ENCODE peak calls at places on chromosomes 7 and 10, in four cellular contexts. E, Y, N and H are unnamed samples.

GRCh38 chr7:75971961-75972763 is 22.2 kb downstream of the TMEM120A start:
- DNase-seq in N (peak), Y (peak), E (no peak), H (no peak)

GRCh38 chr7:16914771-16915170 is 33.0 kb upstream of the AGR3 start:
- DNase-seq in E (no peak), N (no peak), Y (no peak), H (no peak)

GRCh38 chr10:128070721-128071416 is 55.4 kb downstream of the MKI67 start:
- DNase-seq in E (no peak), N (peak), Y (peak), H (peak)

GRCh38 chr10:20466731-20467130 is 430.4 kb downstream of the NEBL start:
- DNase-seq in Y (no peak), N (no peak), E (peak), H (no peak)

GRCh38 chr10:110671788-110672579 is 27.8 kb downstream of the RBM20 start:
- DNase-seq in N (peak), Y (peak), E (peak), H (peak)

GRCh38 chr7:128937647-128938523 is at the start of gene IRF5:
- DNase-seq in N (peak), E (no peak), Y (no peak), H (peak)

GRCh38 chr10:80149123-80149522 is 16.6 kb downstream of the PLAC9 start:
- DNase-seq in N (no peak), E (no peak), Y (no peak), H (no peak)

GRCh38 chr10:50386992-50387735 is 135.8 kb upstream of the ASAH2 start:
- DNase-seq in E (no peak), Y (no peak), N (no peak), H (no peak)

GRCh38 chr10:44822349-44822748 is 88.8 kb upstream of the TMEM72 start:
- DNase-seq in Y (no peak), N (no peak), E (no peak), H (no peak)

GRCh38 chr10:87675396-87676376 is 16.0 kb downstream of the PAPSS2 start:
- DNase-seq in N (no peak), Y (no peak), E (peak), H (no peak)

GRCh38 chr10:86963341-86963919 is 4.9 kb upstream of the ADIRF start:
- DNase-seq in Y (peak), N (no peak), E (no peak), H (no peak)

GRCh38 chr7:13874783-13875182 is 114.7 kb downstream of the ETV1 start:
- DNase-seq in N (no peak), E (peak), Y (no peak), H (no peak)

GRCh38 chr10:86261933-86262665 is 104.5 kb downstream of the GRID1 start:
- DNase-seq in N (peak), Y (peak), E (no peak), H (peak)

GRCh38 chr10:99855479-99856071 is 73.1 kb downstream of the ABCC2 start:
- DNase-seq in Y (no peak), N (no peak), E (no peak), H (no peak)

GRCh38 chr10:91742189-91742588 is 56.0 kb upstream of the TNKS2 start:
- DNase-seq in Y (no peak), N (no peak), E (no peak), H (no peak)

GRCh38 chr10:119461380-119461779 is 81.1 kb downstream of the RGS10 start:
- DNase-seq in N (no peak), Y (no peak), E (no peak), H (no peak)
- H3K4me3 ChIP-seq in N (no peak), Y (no peak), E (no peak), H (no peak)

GRCh38 chr7:27662490-27663205 is at the start of gene HIBADH:
- DNase-seq in N (peak), E (peak), Y (peak), H (peak)
- TF ChIP-seq CTCF in N (no peak), E (no peak), Y (peak), H (no peak)

DNA sequence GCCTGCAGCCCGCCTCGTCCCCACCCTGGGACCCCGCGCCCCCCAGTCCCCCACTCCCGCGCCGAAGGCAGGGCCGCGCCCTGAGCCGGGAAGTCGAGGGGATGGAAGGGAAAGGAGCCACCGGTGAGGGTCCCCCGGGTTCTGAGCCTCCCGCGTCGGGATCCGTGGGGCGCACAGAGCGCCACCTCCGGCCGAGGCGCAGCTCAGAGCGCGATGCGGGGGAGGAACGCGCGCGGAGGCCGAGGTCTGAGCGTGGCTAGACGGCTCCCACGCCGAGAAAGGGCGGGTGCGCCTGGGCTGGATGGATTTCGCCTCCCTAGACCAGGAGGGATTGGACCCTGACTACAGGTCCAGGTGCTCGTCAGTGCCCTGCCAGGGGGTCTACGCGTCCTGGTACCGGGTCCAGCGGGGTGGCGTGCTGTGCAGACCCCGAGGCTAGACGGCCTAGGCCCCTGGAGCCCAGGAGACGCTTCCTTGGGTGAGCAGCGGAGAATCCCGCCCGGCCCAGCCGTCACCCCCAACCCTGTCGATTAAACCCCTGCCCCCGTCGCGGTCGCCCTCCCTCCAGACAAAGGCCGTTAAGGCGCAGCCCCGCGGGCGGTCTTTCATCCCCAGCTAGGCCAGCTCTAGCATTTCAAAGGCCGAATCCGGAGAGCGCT is 986 bp upstream of the PDGFA start:
- DNase-seq in N (no peak), Y (no peak), E (no peak), H (no peak)
- H3K4me3 ChIP-seq in N (peak), Y (peak), E (peak), H (no peak)

DNA sequence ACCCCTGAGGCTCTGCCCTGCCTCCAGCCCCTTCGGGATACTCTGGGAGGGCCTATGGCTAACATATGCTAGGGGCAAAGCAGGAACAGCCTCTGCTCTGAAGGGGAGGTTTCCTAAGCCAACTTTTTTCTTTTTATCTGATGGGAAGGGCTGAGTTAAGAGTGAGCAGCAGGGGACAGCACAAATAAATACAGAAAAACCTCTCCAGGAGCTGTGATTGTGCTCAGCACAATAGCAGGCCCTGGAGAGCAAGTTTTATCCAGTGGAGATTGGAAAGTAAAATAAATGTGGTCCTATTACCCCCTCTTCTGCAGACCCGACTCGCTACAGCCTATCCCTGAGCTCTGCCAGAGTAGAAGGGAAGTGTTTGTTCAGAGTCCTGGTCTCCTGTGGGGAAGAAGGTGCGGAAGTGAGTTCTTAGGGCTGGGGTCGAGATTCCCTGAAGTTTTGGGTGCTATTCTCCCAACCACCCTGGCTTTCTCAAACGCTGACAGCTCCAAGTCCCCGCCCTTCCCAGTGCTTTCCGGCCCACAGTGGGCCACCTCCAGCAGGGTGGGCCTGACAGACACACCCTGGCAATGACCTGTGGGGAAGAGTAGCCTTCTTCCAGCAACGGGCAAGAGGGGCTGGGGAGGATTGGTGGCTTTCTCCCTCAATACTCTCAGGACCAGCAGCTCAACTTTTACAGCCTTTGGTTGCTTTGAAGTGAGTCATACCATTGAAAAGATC is 23.0 kb upstream of the AFAP1L2 start:
- DNase-seq in N (no peak), Y (no peak), E (peak), H (no peak)
- TF ChIP-seq CTCF in N (no peak), Y (no peak), E (peak), H (no peak)

GRCh38 chr7:130486114-130486962 is 5.5 kb upstream of the MEST start:
- DNase-seq in N (peak), E (no peak), Y (no peak), H (no peak)
- H3K4me3 ChIP-seq in N (peak), E (peak), Y (peak), H (peak)

DNA sequence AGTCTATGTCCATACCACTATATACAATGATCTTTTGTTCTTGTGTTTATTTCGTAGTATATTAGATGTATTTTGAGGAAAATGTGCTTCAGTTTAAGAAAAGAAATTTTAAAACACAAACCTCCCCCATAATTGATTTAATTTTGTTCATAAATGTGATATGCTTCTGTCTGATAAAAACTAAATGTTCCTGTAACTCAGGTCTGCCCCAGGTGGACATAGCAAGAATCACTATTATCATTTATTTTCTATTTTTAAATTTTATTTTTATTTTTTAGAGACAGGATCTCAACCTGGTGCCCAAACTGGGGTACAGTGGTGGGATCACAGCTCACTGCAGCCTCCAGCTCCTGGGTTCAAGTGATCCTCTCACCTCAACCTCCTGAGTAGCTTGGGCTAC is 43.2 kb downstream of the BEND7 start:
- DNase-seq in Y (no peak), E (peak), N (no peak), H (no peak)
- TF ChIP-seq CTCF in Y (no peak), E (peak), N (no peak), H (no peak)

GRCh38 chr10:132664883-132665282 is 121.1 kb downstream of the NKX6-2 start:
- DNase-seq in N (no peak), E (no peak), Y (no peak), H (no peak)

GRCh38 chr10:132665946-132666732 is 119.8 kb downstream of the NKX6-2 start:
- DNase-seq in E (peak), Y (no peak), N (no peak), H (no peak)

GRCh38 chr10:132667613-132668394 is 118.1 kb downstream of the NKX6-2 start:
- DNase-seq in Y (no peak), N (no peak), E (peak), H (no peak)

GRCh38 chr10:132669208-132669861 is 116.6 kb downstream of the NKX6-2 start:
- DNase-seq in E (no peak), N (peak), Y (peak), H (peak)

DNA sequence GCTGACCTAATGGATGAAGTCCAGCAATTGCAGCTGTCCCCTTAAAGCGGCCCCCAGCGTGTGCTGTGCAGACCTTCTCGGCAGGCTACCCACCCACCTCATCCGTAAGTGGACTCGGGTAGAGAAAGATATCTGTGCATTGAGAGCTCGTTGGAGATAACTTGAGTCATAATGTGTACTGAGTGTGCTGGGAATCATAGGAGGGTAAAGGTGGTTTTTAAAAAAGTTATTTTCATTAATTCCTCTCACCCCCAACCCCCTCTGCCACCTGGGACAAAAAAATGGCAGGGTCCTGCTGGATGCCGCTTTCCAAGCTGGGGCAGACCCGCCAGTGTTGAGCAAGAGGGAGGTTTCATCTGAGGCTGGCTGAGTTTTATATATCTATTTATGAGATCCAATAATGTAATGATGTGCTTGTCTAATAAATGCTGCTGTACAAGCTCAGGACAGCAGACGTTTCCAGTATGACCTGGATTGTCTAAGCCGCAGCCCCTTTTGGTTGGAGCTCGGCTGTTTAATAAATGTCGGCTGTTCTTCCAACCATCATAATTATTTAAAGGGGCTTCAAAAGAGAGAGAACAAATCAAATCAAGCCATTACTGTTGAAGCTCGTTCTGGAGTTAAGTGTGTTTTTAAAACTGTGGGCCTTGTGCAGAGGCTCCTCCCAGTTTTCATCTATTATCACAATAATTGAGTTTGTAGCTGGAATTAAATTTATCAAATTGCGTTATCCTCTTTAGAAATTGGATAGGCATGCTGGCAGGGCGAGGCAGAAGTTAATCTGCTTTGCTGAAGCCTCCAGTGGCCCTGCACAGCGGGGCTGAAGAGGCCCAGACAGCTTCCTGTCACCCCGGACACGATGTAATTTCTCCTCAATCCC is 119.0 kb downstream of the NKX6-2 start:
- DNase-seq in N (no peak), Y (no peak), E (peak), H (no peak)
- H3K4me3 ChIP-seq in N (no peak), Y (no peak), E (peak), H (no peak)

GRCh38 chr10:61609609-61610166 is 53.0 kb upstream of the CABCOCO1 start:
- DNase-seq in N (no peak), Y (no peak), E (no peak), H (no peak)

GRCh38 chr10:61605221-61605620 is 57.5 kb upstream of the CABCOCO1 start:
- DNase-seq in Y (no peak), N (no peak), E (no peak), H (no peak)

GRCh38 chr10:61608255-61609040 is 54.3 kb upstream of the CABCOCO1 start:
- DNase-seq in E (peak), Y (no peak), N (no peak), H (no peak)

GRCh38 chr10:61612009-61612408 is 50.7 kb upstream of the CABCOCO1 start:
- DNase-seq in N (no peak), E (no peak), Y (peak), H (peak)

GRCh38 chr10:61606971-61607907 is 55.5 kb upstream of the CABCOCO1 start:
- DNase-seq in N (no peak), Y (no peak), E (no peak), H (no peak)
- TF ChIP-seq CTCF in N (peak), Y (peak), E (peak), H (no peak)

GRCh38 chr10:133391249-133391635 is 2.7 kb upstream of the MTG1 start:
- DNase-seq in N (peak), E (no peak), Y (peak), H (peak)

GRCh38 chr10:133388973-133389818 is 4.8 kb upstream of the MTG1 start:
- DNase-seq in Y (peak), N (peak), E (no peak), H (peak)

GRCh38 chr10:133385214-133385613 is 6.2 kb downstream of the PAOX start:
- DNase-seq in N (peak), E (no peak), Y (no peak), H (no peak)

GRCh38 chr10:133390597-133391248 is 3.2 kb upstream of the MTG1 start:
- DNase-seq in E (no peak), Y (peak), N (peak), H (no peak)

GRCh38 chr10:133388265-133388972 is 5.5 kb upstream of the MTG1 start:
- DNase-seq in Y (peak), N (peak), E (no peak), H (no peak)
- H3K4me3 ChIP-seq in Y (no peak), N (peak), E (no peak), H (no peak)